ENCODE peak calls at places on chromosomes 12 and 14, in nine cellular contexts. P, G, E, F, O, J, M, U and T are unnamed samples.
A peak's percentile ranks its signal among the peaks of the same experiment; 100 is the strongest.

GRCh38 chr14:75018684-75019083 is 16.0 kb downstream of the EIF2B2 start:
- DNase-seq in P (no peak), G (peak; percentile 55), E (no peak), F (peak; percentile 71), O (no peak), J (no peak), M (no peak), U (no peak), T (no peak)

GRCh38 chr14:100904307-100905019 is 941 bp upstream of the RTL1 start:
- DNase-seq in P (no peak), G (peak; percentile 72), E (no peak), F (peak; percentile 15), O (no peak), J (no peak), M (peak; percentile 13), U (no peak), T (peak; percentile 34)

GRCh38 chr14:104802913-104803184 is 1.9 kb downstream of the ZBTB42 start:
- DNase-seq in P (no peak), G (no peak), E (no peak), F (no peak), O (no peak), J (no peak), M (no peak), U (no peak), T (no peak)

GRCh38 chr12:712172-712863 is 40.1 kb upstream of the WNK1 start:
- DNase-seq in P (peak; percentile 24), G (no peak), E (no peak), F (no peak), O (peak; percentile 15), J (no peak), M (peak; percentile 23), U (no peak), T (no peak)

GRCh38 chr14:80584638-80585505 is 356.7 kb downstream of the CEP128 start:
- DNase-seq in P (peak; percentile 89), G (peak; percentile 35), E (peak; percentile 52), F (peak; percentile 93), O (peak; percentile 51), J (peak; percentile 6), M (no peak), U (peak; percentile 49), T (no peak)

GRCh38 chr14:98112211-98112780 is 1159.7 kb downstream of the BCL11B start:
- DNase-seq in P (peak; percentile 29), G (no peak), E (no peak), F (no peak), O (no peak), J (no peak), M (no peak), U (no peak), T (no peak)

GRCh38 chr14:80388980-80389711 is 177.8 kb upstream of the DIO2 start:
- DNase-seq in P (peak; percentile 82), G (no peak), E (no peak), F (peak; percentile 94), O (peak; percentile 58), J (no peak), M (peak; percentile 89), U (no peak), T (no peak)

GRCh38 chr12:110821917-110822316 is 24.9 kb upstream of the CCDC63 start:
- DNase-seq in P (no peak), G (no peak), E (no peak), F (no peak), O (no peak), J (no peak), M (no peak), U (no peak), T (no peak)

GRCh38 chr14:69648480-69649414 is 37.4 kb downstream of the SUSD6 start:
- DNase-seq in P (no peak), G (peak; percentile 48), E (no peak), F (peak; percentile 80), O (peak; percentile 64), J (no peak), M (peak; percentile 75), U (peak; percentile 92), T (no peak)

GRCh38 chr14:92994942-92995341 is 72.0 kb downstream of the CHGA start:
- DNase-seq in P (no peak), G (no peak), E (no peak), F (no peak), O (no peak), J (no peak), M (no peak), U (no peak), T (no peak)

GRCh38 chr14:21302013-21302857 is 22.4 kb downstream of the RPGRIP1 start:
- DNase-seq in P (no peak), G (no peak), E (no peak), F (no peak), O (no peak), J (no peak), M (no peak), U (no peak), T (no peak)

GRCh38 chr14:90965765-90966164 is 94.7 kb downstream of the RPS6KA5 start:
- DNase-seq in P (no peak), G (no peak), E (no peak), F (no peak), O (no peak), J (no peak), M (no peak), U (no peak), T (no peak)

GRCh38 chr14:104580961-104581360 is 1.4 kb downstream of the C14orf180 start:
- DNase-seq in P (peak; percentile 16), G (peak; percentile 74), E (no peak), F (no peak), O (peak; percentile 9), J (no peak), M (no peak), U (no peak), T (no peak)

DNA sequence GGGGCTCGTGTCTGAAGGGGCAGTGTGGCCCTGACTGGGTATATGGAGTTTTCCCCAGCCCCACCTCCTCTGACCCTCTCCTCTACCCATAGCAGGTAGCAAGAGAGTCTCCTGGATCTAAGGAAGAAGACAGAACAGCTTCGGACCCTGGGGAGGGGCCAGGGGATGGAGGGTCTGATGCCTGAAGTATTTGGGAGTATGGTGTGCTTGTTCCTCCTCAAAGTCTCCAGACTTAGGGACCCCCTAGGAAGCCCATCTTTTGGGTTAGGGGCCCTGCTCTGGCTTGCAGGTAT is 579 bp upstream of the HOXC8 start:
- DNase-seq in P (no peak), G (no peak), E (no peak), F (no peak), O (no peak), J (no peak), M (no peak), U (no peak), T (no peak)
- TF ChIP-seq EZH2 in P (no peak), G (no peak), E (no peak), F (no peak), O (peak; percentile 76), J (no peak), M (no peak), U (peak; percentile 9), T (no peak)

GRCh38 chr12:100718212-100718611 is 76.4 kb upstream of the ANO4 start:
- DNase-seq in P (no peak), G (no peak), E (no peak), F (no peak), O (peak; percentile 9), J (no peak), M (peak; percentile 71), U (no peak), T (no peak)

GRCh38 chr12:100715976-100716657 is 78.5 kb upstream of the ANO4 start:
- DNase-seq in P (no peak), G (no peak), E (no peak), F (no peak), O (no peak), J (no peak), M (no peak), U (no peak), T (no peak)

GRCh38 chr12:100717733-100718067 is 76.9 kb upstream of the ANO4 start:
- DNase-seq in P (no peak), G (no peak), E (no peak), F (no peak), O (peak; percentile 7), J (no peak), M (peak; percentile 52), U (no peak), T (no peak)

GRCh38 chr12:100716658-100716948 is 78.0 kb upstream of the ANO4 start:
- DNase-seq in P (no peak), G (peak; percentile 18), E (no peak), F (no peak), O (peak; percentile 4), J (no peak), M (peak; percentile 22), U (no peak), T (no peak)

DNA sequence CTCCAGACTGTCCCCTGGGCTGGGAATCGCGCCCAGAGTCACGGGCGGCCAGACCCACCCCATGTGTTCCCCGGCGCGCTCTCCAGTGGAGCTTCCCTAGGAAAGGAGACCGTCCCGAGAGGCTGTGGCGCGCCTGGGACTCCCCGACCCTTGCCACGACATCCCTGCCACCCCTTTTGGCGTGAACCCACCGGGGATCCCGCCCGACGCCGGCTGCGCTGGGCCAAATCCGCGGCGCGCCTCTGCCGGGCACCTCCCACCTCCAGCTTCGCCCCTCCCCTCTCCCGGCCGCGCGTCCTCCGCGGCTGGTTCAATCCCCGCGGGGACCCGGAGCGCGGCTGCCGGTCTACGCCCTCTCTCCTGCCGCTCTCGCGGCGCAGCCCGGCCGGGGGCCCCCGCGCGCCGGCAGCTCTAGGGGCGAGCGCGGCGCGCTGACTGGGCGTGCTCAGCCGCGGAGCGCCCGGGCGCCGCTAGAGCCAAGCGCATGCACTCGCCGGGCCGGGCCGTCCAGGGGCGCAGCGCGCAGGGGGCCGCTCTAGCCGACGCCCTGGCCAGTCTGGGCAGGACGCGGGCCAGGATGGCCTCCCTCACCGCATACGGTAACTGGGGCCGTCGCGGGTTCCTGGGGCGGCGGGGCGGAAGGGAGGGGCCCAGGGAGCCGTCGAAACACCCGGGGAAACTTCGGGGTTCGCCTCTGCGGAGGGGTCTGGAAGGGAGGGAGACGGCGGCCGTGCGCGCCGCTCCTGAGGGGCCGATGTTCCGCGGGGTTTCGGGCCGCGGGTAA is 77.4 kb upstream of the ANO4 start:
- DNase-seq in P (no peak), G (peak; percentile 48), E (no peak), F (no peak), O (peak; percentile 13), J (no peak), M (peak; percentile 75), U (no peak), T (no peak)
- H3K4me2 ChIP-seq in P (peak overlapping the region; percentile 78), G (peak overlapping the region; percentile 91), E (peak overlapping the region; percentile 47), F (no peak overlapping the region), O (peak overlapping the region; percentile 33), J (peak overlapping the region; percentile 64), M (peak overlapping the region; percentile 59), U (peak overlapping the region; percentile 42), T (no peak overlapping the region)

GRCh38 chr12:57462307-57463253 is 3.0 kb downstream of the GLI1 start:
- DNase-seq in P (peak; percentile 90), G (peak; percentile 93), E (peak; percentile 79), F (peak; percentile 92), O (peak; percentile 88), J (peak; percentile 93), M (peak; percentile 88), U (peak; percentile 90), T (peak; percentile 93)
- TF ChIP-seq EZH2 in P (no peak), G (no peak), E (no peak), F (no peak), O (no peak), J (no peak), M (no peak), U (no peak), T (no peak)

DNA sequence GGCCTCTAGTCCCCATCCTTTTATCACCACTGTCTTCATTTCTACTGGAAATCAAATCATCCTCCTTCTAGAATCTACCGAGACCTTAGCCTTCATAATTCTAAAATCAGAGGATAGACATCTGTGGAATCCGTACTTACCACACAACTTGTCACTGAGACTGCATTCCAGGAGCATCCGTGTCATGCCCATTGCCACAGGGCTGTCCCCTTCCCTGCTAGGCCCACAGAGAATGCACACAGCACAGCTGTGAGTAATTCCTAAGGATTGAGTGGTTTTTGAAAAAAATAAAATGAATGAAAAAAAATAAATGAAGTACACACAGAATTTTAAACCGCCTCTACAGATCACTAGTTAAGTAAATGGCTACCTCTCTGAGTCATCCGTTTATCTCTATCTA is 21.0 kb upstream of the MAGOHB start:
- DNase-seq in P (peak; percentile 30), G (no peak), E (no peak), F (peak; percentile 73), O (no peak), J (no peak), M (peak; percentile 80), U (no peak), T (no peak)
- H3K4me2 ChIP-seq in P (no peak overlapping the region), G (no peak overlapping the region), E (no peak overlapping the region), F (peak overlapping the region; percentile 39), O (no peak overlapping the region), J (no peak overlapping the region), M (peak overlapping the region; percentile 48), U (no peak overlapping the region), T (no peak overlapping the region)